ENCODE peak calls at places on chromosome 13, in nine cellular contexts. V, E, Y, S, O, X, N, Z and K are unnamed samples.

GRCh38 chr13:95256086-95256485 is 45.2 kb downstream of the ABCC4 start:
- DNase-seq in V (no peak), Z (peak; percentile 92), Y (no peak), N (no peak), E (no peak), S (peak; percentile 76), X (no peak), O (no peak), K (no peak)

GRCh38 chr13:25286308-25286968 is 850 bp downstream of the MTMR6 start:
- DNase-seq in X (peak; percentile 61), S (peak; percentile 76), E (peak; percentile 61), N (no peak), V (peak; percentile 46), O (peak; percentile 37), Y (no peak), Z (peak; percentile 81), K (peak; percentile 46)

GRCh38 chr13:102183509-102184182 is 218.2 kb downstream of the FGF14 start:
- DNase-seq in S (no peak), V (no peak), N (no peak), O (no peak), X (no peak), E (no peak), Z (no peak), Y (no peak), K (no peak)

GRCh38 chr13:86870388-86870966 is 800.7 kb upstream of the SLITRK5 start:
- DNase-seq in Y (no peak), N (no peak), E (no peak), X (no peak), O (peak; percentile 6), Z (peak; percentile 64), S (no peak), V (no peak), K (peak; percentile 28)

GRCh38 chr13:94351292-94352000 is 128.0 kb downstream of the DCT start:
- DNase-seq in Z (peak; percentile 86), E (no peak), N (no peak), O (no peak), Y (no peak), S (peak; percentile 74), X (no peak), V (no peak), K (no peak)

GRCh38 chr13:37944476-37945442 is 75.2 kb upstream of the TRPC4 start:
- DNase-seq in Z (peak; percentile 38), X (no peak), O (peak; percentile 22), Y (no peak), E (no peak), V (no peak), S (peak; percentile 34), N (no peak), K (no peak)

GRCh38 chr13:51913421-51914136 is 51.8 kb downstream of the CCDC70 start:
- DNase-seq in E (no peak), V (no peak), X (no peak), S (no peak), Y (no peak), N (no peak), Z (no peak), O (no peak), K (no peak)

GRCh38 chr13:19059016-19059780 is 122.4 kb downstream of the TUBA3C start:
- DNase-seq in X (no peak), O (no peak), Y (no peak), E (no peak), S (no peak), V (no peak), N (peak; percentile 53), Z (no peak), K (no peak)

GRCh38 chr13:76383671-76384461 is 502.3 kb downstream of the KCTD12 start:
- DNase-seq in X (peak; percentile 14), S (peak; percentile 18), E (no peak), N (no peak), Z (peak; percentile 87), O (no peak), V (peak; percentile 20), Y (no peak), K (peak; percentile 70)

GRCh38 chr13:101514695-101515275 is 62.3 kb downstream of the ITGBL1 start:
- DNase-seq in Y (no peak), N (no peak), V (peak; percentile 20), X (peak; percentile 59), Z (peak; percentile 74), O (peak; percentile 8), S (no peak), E (no peak), K (peak; percentile 71)

GRCh38 chr13:20332361-20333096 is 100.4 kb upstream of the GJB6 start:
- DNase-seq in E (no peak), X (no peak), O (no peak), S (no peak), V (no peak), Z (peak; percentile 70), Y (no peak), N (no peak), K (no peak)

GRCh38 chr13:111859361-111860105 is 207.4 kb upstream of the SOX1 start:
- DNase-seq in Z (no peak), E (no peak), O (no peak), X (no peak), N (no peak), V (no peak), S (no peak), Y (no peak), K (no peak)
- H3K9me3 ChIP-seq in Z (no peaks in the 10 kb centered on the region), E (no peaks in the 10 kb centered on the region), O (no peaks in the 10 kb centered on the region), X (no peaks in the 10 kb centered on the region), N (no peaks in the 10 kb centered on the region), V (no peaks in the 10 kb centered on the region), S (no peaks in the 10 kb centered on the region), Y (no peaks in the 10 kb centered on the region), K (no peaks in the 10 kb centered on the region)

DNA sequence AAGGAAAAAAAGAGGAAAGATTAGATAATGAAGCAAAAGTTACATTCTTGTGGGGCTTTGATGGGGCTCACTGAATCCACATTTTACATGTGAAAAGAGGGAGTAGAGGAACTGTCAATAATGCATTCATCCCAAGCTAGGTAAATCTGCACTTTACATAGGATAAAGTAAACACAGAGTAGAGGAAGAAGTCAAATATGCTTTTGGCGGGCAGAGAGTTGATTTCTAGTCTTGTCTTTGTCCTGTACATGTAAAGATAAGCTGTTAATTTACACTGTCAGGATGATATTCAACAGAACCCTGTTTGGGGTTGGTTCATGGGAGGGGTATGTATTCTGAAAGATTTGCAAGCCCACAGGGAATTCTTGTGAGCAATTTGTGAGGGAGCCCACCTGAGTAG is 18.0 kb upstream of the TNFRSF19 start:
- DNase-seq in Y (no peak), N (no peak), O (no peak), E (no peak), Z (no peak), V (no peak), S (no peak), X (no peak), K (no peak)
- H3K27ac ChIP-seq in Y (no peak overlapping the region), N (peak overlapping the region; percentile 64), O (no peak overlapping the region), E (no peak overlapping the region), Z (no peak overlapping the region), V (no peak overlapping the region), S (no peak overlapping the region), X (no peak overlapping the region), K (no peak overlapping the region)

GRCh38 chr13:105719861-105720260 is 815.6 kb downstream of the EFNB2 start:
- DNase-seq in S (no peak), X (no peak), Y (no peak), V (peak; percentile 34), N (no peak), O (no peak), Z (no peak), E (no peak), K (peak; percentile 11)

GRCh38 chr13:105721056-105721455 is 814.4 kb downstream of the EFNB2 start:
- DNase-seq in Y (no peak), X (no peak), O (no peak), V (no peak), Z (no peak), E (no peak), S (peak; percentile 51), N (no peak), K (no peak)
- H3K9me3 ChIP-seq in Y (no peaks in the 10 kb centered on the region), X (no peaks in the 10 kb centered on the region), O (no peaks in the 10 kb centered on the region), V (no peaks in the 10 kb centered on the region), Z (no peaks in the 10 kb centered on the region), E (no peaks in the 10 kb centered on the region), S (no peaks in the 10 kb centered on the region), N (no peaks in the 10 kb centered on the region), K (no peaks in the 10 kb centered on the region)

DNA sequence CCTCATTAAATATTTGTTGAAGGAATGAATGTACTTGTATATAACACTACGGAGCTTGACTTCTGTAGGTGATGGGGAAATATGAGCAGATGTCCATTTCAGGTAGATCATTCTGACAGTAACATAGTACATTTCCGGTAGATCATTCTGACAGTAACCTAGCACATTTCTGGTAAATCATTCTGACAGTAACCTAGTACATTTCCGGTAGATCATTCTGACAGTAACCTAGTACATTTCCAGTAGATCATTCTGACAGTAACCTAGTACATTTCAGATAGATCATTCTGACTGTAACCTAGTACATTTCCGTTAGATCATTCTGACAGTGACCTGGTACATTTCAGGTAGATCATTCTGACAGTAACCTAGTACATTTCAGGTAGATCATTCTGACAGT is 2.5 kb downstream of the PHF11 start:
- DNase-seq in V (no peak), Z (no peak), N (no peak), X (no peak), O (no peak), E (no peak), Y (no peak), S (no peak), K (no peak)
- H3K27ac ChIP-seq in V (no peak overlapping the region), Z (no peak overlapping the region), N (no peak overlapping the region), X (no peak overlapping the region), O (no peak overlapping the region), E (no peak overlapping the region), Y (peak overlapping the region; percentile 82), S (no peak overlapping the region), K (no peak overlapping the region)

GRCh38 chr13:48069573-48069972 is 25.3 kb downstream of the MED4 start:
- DNase-seq in X (no peak), O (no peak), Z (no peak), Y (no peak), S (no peak), N (no peak), E (no peak), V (no peak), K (no peak)
- H3K9me3 ChIP-seq in X (no peaks in the 10 kb centered on the region), O (peaks cover 7% of the 10 kb centered on the region), Z (no peaks in the 10 kb centered on the region), Y (peaks cover 35% of the 10 kb centered on the region), S (peaks cover 14% of the 10 kb centered on the region), N (no peaks in the 10 kb centered on the region), E (peaks cover 30% of the 10 kb centered on the region), V (no peaks in the 10 kb centered on the region), K (peaks cover 42% of the 10 kb centered on the region)

DNA sequence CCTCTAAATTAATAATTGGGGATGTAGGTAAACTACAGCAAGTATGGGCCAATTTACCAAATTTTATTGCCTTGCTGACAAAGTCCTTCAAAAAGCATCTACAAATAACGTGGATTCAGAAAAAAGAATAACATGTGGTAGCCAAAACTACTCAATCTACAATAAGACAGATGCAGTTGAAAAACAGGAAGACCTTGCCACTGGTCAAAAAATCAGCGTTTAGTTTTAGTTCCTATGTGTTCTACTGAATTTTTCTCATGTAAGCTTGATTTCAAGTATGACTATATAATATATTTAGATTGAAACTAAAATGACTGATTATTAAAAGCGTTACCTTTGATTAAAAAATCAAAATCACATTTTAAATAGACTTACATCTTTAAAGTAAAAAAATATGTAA is 1317.6 kb downstream of the PCDH9 start:
- DNase-seq in Z (no peak), S (no peak), O (no peak), V (no peak), Y (no peak), E (no peak), N (no peak), X (no peak), K (no peak)
- H3K27ac ChIP-seq in Z (no peak overlapping the region), S (peak overlapping the region; percentile 2), O (no peak overlapping the region), V (no peak overlapping the region), Y (no peak overlapping the region), E (no peak overlapping the region), N (peak overlapping the region; percentile 39), X (no peak overlapping the region), K (no peak overlapping the region)